ENCODE peak calls at places on chromosomes 6 and 20, in eight cellular contexts. O is adrenal gland, E is HCT116, Q is tibial nerve, G is uterus, A is breast epithelium, F is IMR-90, Y is A549. W is an unnamed sample.

GRCh38 chr6:36595168-36595818 is 1.1 kb downstream of the SRSF3 start:
- DNase-seq in O (peak; percentile 60), E (no peak), Q (peak; percentile 71), G (no peak), A (no peak), F (peak; percentile 55), Y (no peak), W (peak; percentile 87)

GRCh38 chr6:143236151-143236788 is 175.6 kb downstream of the AIG1 start:
- DNase-seq in O (peak; percentile 60), E (peak; percentile 16), Q (no peak), G (no peak), A (no peak), F (peak; percentile 31), Y (no peak), W (no peak)

GRCh38 chr6:149026530-149026942 is 279.7 kb downstream of the UST start:
- DNase-seq in O (peak; percentile 50), E (peak; percentile 70), Q (peak; percentile 51), G (no peak), A (no peak), F (peak; percentile 98), Y (no peak), W (no peak)

GRCh38 chr20:16576219-16576618 is 3.0 kb upstream of the KIF16B start:
- DNase-seq in O (no peak), E (no peak), Q (no peak), G (no peak), A (no peak), F (no peak), Y (peak; percentile 52), W (no peak)

GRCh38 chr6:110563711-110564110 is 87.3 kb upstream of the SLC22A16 start:
- DNase-seq in O (no peak), E (no peak), Q (no peak), G (no peak), A (no peak), F (no peak), Y (no peak), W (no peak)

GRCh38 chr20:33866398-33867079 is 55.4 kb downstream of the CHMP4B start:
- DNase-seq in O (no peak), E (no peak), Q (no peak), G (no peak), A (no peak), F (no peak), Y (no peak), W (no peak)

GRCh38 chr20:6944292-6944691 is 176.8 kb downstream of the BMP2 start:
- DNase-seq in O (no peak), E (no peak), Q (no peak), G (no peak), A (no peak), F (no peak), Y (no peak), W (no peak)

GRCh38 chr6:41306187-41306854 is 19.8 kb upstream of the TREM1 start:
- DNase-seq in O (peak; percentile 54), E (peak; percentile 58), Q (peak; percentile 58), G (no peak), A (no peak), F (peak; percentile 49), Y (peak; percentile 28), W (peak; percentile 24)

GRCh38 chr6:113449051-113449450 is 408.1 kb upstream of the MARCKS start:
- DNase-seq in O (no peak), E (peak; percentile 45), Q (no peak), G (no peak), A (no peak), F (peak; percentile 76), Y (no peak), W (no peak)

GRCh38 chr20:45985573-45985972 is 13.6 kb upstream of the ZNF335 start:
- DNase-seq in O (no peak), E (no peak), Q (no peak), G (no peak), A (no peak), F (no peak), Y (no peak), W (no peak)

GRCh38 chr6:38567436-38567835 is 72.3 kb downstream of the BTBD9 start:
- DNase-seq in O (peak; percentile 87), E (peak; percentile 21), Q (peak; percentile 50), G (peak; percentile 83), A (peak; percentile 71), F (peak; percentile 93), Y (no peak), W (peak; percentile 51)

GRCh38 chr6:124722479-124722878 is 239.8 kb upstream of the RNF217 start:
- DNase-seq in O (no peak), E (no peak), Q (no peak), G (no peak), A (no peak), F (no peak), Y (no peak), W (no peak)

GRCh38 chr20:32675223-32675975 is 1.7 kb upstream of the C20orf203 start:
- DNase-seq in O (no peak), E (no peak), Q (no peak), G (no peak), A (no peak), F (no peak), Y (no peak), W (no peak)

GRCh38 chr20:54194724-54195438 is 13.0 kb upstream of the PFDN4 start:
- DNase-seq in O (peak; percentile 28), E (no peak), Q (no peak), G (no peak), A (no peak), F (peak; percentile 3), Y (peak; percentile 44), W (no peak)

GRCh38 chr20:33408313-33408712 is 7.0 kb upstream of the CDK5RAP1 start:
- DNase-seq in O (no peak), E (no peak), Q (no peak), G (no peak), A (no peak), F (no peak), Y (no peak), W (no peak)

GRCh38 chr6:26215200-26216014 is 128.2 kb downstream of the HFE start:
- DNase-seq in O (no peak), E (no peak), Q (no peak), G (no peak), A (no peak), F (peak; percentile 36), Y (no peak), W (no peak)

GRCh38 chr6:26216886-26217713 is 129.9 kb downstream of the HFE start:
- DNase-seq in O (peak; percentile 92), E (no peak), Q (peak; percentile 70), G (peak; percentile 83), A (peak; percentile 92), F (peak; percentile 90), Y (no peak), W (peak; percentile 95)

GRCh38 chr6:26217714-26218075 is 130.5 kb downstream of the HFE start:
- DNase-seq in O (no peak), E (no peak), Q (no peak), G (no peak), A (no peak), F (no peak), Y (no peak), W (no peak)

GRCh38 chr6:26214826-26215199 is 127.6 kb downstream of the HFE start:
- DNase-seq in O (no peak), E (no peak), Q (no peak), G (no peak), A (no peak), F (no peak), Y (no peak), W (no peak)

GRCh38 chr6:26216015-26216885 is 129.0 kb downstream of the HFE start:
- DNase-seq in O (peak; percentile 88), E (no peak), Q (peak; percentile 81), G (peak; percentile 58), A (no peak), F (peak; percentile 99), Y (no peak), W (peak; percentile 77)
- TF ChIP-seq POLR2A in O (peak; percentile 100), E (no peak), Q (peak; percentile 94), G (peak; percentile 96), A (peak; percentile 97), F (peak; percentile 99), Y (no peak), W (peak; percentile 92)

GRCh38 chr6:31356216-31356945 is 598 bp downstream of the HLA-B start:
- DNase-seq in O (peak; percentile 46), E (no peak), Q (no peak), G (peak; percentile 51), A (no peak), F (peak; percentile 18), Y (no peak), W (no peak)
- TF ChIP-seq POLR2A in O (no peak), E (no peak), Q (no peak), G (no peak), A (no peak), F (no peak), Y (no peak), W (no peak)

DNA sequence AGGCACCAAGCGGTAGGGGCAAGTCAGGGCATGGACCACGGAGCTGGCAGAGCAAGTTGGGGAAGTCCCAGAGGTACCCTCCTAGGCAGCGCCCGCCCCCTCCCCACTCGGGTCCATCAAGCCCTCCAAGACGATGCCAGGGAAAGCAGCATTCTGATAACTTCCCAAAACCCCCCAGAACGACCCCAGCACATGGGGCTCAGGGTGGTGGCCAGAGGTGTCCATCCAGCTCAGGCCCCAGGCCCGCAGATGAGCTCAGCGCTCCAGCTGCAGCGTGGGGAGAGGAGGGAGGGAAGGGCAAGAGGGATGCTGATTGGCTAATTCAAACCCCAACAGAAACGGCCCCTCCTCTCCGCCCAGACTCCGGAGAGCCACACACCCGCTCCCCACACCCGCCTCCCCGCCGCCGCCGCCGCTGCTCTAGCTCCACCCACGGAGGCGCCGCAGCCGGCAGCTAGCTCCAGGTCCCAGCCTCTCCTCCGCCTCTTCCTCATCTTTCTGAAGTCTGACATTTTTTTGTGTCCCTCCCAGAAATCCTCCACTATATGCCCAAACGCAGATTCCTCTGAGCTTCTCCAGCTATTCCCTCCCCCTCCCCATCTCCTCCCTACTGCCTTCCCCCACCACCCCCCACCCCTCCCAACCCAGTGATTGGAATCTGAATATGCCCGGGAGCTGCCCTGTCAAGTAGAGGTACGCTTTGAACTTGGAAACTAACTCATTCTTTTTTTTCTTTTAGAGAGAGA is 40.3 kb upstream of the TLDC2 start:
- DNase-seq in O (peak; percentile 96), E (peak; percentile 80), Q (peak; percentile 86), G (peak; percentile 92), A (peak; percentile 91), F (peak; percentile 96), Y (peak; percentile 98), W (peak; percentile 89)
- TF ChIP-seq POLR2A in O (peak; percentile 20), E (peak; percentile 24), Q (peak; percentile 31), G (peak; percentile 68), A (no peak), F (peak; percentile 37), Y (peak; percentile 15), W (no peak)

GRCh38 chr20:64256282-64256947 is 867 bp downstream of the PCMTD2 start:
- DNase-seq in O (no peak), E (no peak), Q (no peak), G (no peak), A (no peak), F (peak; percentile 10), Y (no peak), W (no peak)

GRCh38 chr20:64254156-64254555 is 1.4 kb upstream of the PCMTD2 start:
- DNase-seq in O (no peak), E (no peak), Q (no peak), G (no peak), A (no peak), F (no peak), Y (no peak), W (no peak)

GRCh38 chr20:64254571-64255360 is 782 bp upstream of the PCMTD2 start:
- DNase-seq in O (no peak), E (no peak), Q (no peak), G (no peak), A (no peak), F (no peak), Y (no peak), W (no peak)

GRCh38 chr20:64257107-64257757 is 1.7 kb downstream of the PCMTD2 start:
- DNase-seq in O (no peak), E (no peak), Q (no peak), G (no peak), A (no peak), F (no peak), Y (no peak), W (peak; percentile 76)

GRCh38 chr20:64255361-64256281 is at the start of gene PCMTD2:
- DNase-seq in O (peak; percentile 80), E (peak; percentile 47), Q (peak; percentile 71), G (peak; percentile 86), A (peak; percentile 77), F (peak; percentile 68), Y (peak; percentile 90), W (peak; percentile 93)
- TF ChIP-seq POLR2A in O (peak; percentile 56), E (peak; percentile 62), Q (peak; percentile 42), G (peak; percentile 73), A (no peak), F (no peak), Y (peak; percentile 90), W (no peak)

W was measured in lower leg skin.